ENCODE peak calls at places on chromosomes 13 and 19, in six cellular contexts. W is testis, B is A673, K is left ventricle myocardium inferior, A is kidney, D is mammary epithelial cell. U is an unnamed sample.
A peak's percentile ranks its signal among the peaks of the same experiment; 100 is the strongest.

GRCh38 chr19:38049105-38049649 is 142.2 kb downstream of the SIPA1L3 start:
- DNase-seq in D (no peak), B (no peak), W (no peak), A (no peak), K (no peak), U (peak; percentile 9)

GRCh38 chr19:50268046-50268445 is 61.1 kb downstream of the KCNC3 start:
- DNase-seq in K (no peak), B (no peak), W (peak; percentile 89), D (no peak), A (peak; percentile 52), U (no peak)

GRCh38 chr19:29560313-29561075 is 34.7 kb downstream of the VSTM2B start:
- DNase-seq in A (no peak), D (no peak), K (no peak), W (no peak), B (no peak), U (no peak)

GRCh38 chr13:100392709-100393630 is 195.6 kb downstream of the GGACT start:
- DNase-seq in B (peak; percentile 97), K (peak; percentile 56), A (peak; percentile 85), W (peak; percentile 59), D (peak; percentile 94), U (peak; percentile 99)

GRCh38 chr19:2114218-2114617 is 17.5 kb downstream of the IZUMO4 start:
- DNase-seq in W (no peak), K (no peak), B (no peak), D (no peak), A (no peak), U (no peak)

GRCh38 chr13:113536461-113537110 is 46.1 kb upstream of the DCUN1D2 start:
- DNase-seq in B (no peak), D (no peak), W (peak; percentile 6), K (no peak), A (peak; percentile 51), U (no peak)

GRCh38 chr19:44003461-44004134 is 841 bp downstream of the ZNF230 start:
- DNase-seq in W (peak; percentile 33), D (peak; percentile 18), B (no peak), K (no peak), A (peak; percentile 66), U (peak; percentile 14)

GRCh38 chr13:51283361-51283760 is 56.1 kb upstream of the SERPINE3 start:
- DNase-seq in K (no peak), B (no peak), A (no peak), W (no peak), D (no peak), U (no peak)

GRCh38 chr19:35742121-35742724 is at the start of gene IGFLR1:
- DNase-seq in K (no peak), W (no peak), A (no peak), D (no peak), B (no peak), U (no peak)

GRCh38 chr13:103039183-103039582 is 27.0 kb downstream of the SLC10A2 start:
- DNase-seq in D (no peak), A (no peak), K (no peak), B (no peak), W (no peak), U (no peak)

GRCh38 chr13:79775830-79776229 is 294.9 kb downstream of the NDFIP2 start:
- DNase-seq in A (no peak), K (no peak), B (peak; percentile 79), W (peak; percentile 40), D (peak; percentile 46), U (peak; percentile 58)

GRCh38 chr13:31846182-31846938 is 107.0 kb downstream of the RXFP2 start:
- DNase-seq in K (peak; percentile 95), W (peak; percentile 93), D (peak; percentile 84), B (peak; percentile 88), A (peak; percentile 94), U (peak; percentile 87)

GRCh38 chr13:51317262-51317661 is 22.2 kb upstream of the SERPINE3 start:
- DNase-seq in D (peak; percentile 20), K (no peak), W (no peak), A (no peak), B (no peak), U (no peak)

GRCh38 chr13:96835591-96835990 is 158.7 kb downstream of the OXGR1 start:
- DNase-seq in W (no peak), K (no peak), D (no peak), B (no peak), A (no peak), U (no peak)

GRCh38 chr13:104937881-104938280 is 1597.6 kb downstream of the EFNB2 start:
- DNase-seq in K (no peak), W (no peak), A (no peak), D (no peak), B (no peak), U (no peak)

GRCh38 chr13:73428137-73428536 is 369.3 kb downstream of the KLF5 start:
- DNase-seq in A (no peak), B (peak; percentile 35), W (no peak), K (no peak), D (peak; percentile 96), U (peak; percentile 81)

DNA sequence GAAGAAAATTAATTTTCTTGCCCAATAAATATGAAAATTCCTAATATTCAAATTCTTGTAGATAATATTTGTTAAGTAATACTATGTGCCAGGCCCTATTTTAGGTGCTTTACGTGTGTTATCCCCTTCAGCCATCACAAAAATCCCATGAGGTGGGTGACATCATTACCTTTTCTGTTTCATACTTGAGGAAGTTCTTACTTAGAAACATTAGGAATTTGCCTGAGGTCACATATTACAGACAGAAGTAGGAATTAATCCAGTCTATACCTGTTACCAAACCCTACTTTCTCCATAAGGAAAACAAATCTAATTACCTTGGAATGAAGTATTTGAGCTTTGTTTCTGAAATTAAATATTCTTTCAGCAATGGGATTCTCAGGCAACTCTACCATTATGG is 336.1 kb downstream of the GPC6 start:
- DNase-seq in A (no peak), D (peak; percentile 48), K (no peak), W (no peak), B (no peak), U (no peak)
- TF ChIP-seq CTCF in A (no peak), D (no peak), K (no peak), W (no peak), B (no peak), U (no peak)

DNA sequence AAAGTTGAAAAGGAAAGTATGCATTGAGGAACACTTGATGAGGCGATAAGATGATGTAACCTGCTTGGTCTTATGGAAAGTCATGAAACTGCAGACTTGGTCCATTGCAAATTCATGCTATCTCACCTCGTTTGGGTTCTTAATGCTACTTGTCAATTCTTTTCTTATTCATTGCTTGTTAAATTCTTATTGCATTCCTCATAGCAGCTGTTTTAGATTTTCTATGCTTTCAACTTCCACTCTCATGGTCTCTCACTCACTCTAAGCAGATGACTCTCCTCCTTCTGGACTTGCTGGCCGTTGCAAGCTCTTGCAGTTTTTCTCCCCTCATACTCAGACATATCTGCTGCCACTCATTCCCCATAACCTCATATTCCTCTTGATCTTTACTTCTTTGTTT is 67.8 kb upstream of the CSNK1A1L start:
- DNase-seq in K (no peak), A (no peak), D (no peak), B (peak; percentile 61), W (no peak), U (no peak)
- TF ChIP-seq CTCF in K (no peak), A (no peak), D (no peak), B (no peak), W (no peak), U (no peak)

GRCh38 chr19:5205937-5206750 is 134.5 kb downstream of the PTPRS start:
- DNase-seq in A (no peak), W (no peak), D (no peak), B (no peak), K (no peak), U (no peak)

GRCh38 chr19:5206751-5207075 is 133.9 kb downstream of the PTPRS start:
- DNase-seq in W (no peak), K (no peak), D (no peak), B (no peak), A (no peak), U (no peak)

GRCh38 chr19:5205388-5205787 is 135.2 kb downstream of the PTPRS start:
- DNase-seq in A (no peak), W (no peak), B (no peak), D (no peak), K (no peak), U (no peak)

GRCh38 chr19:5200844-5201243 is 139.8 kb downstream of the PTPRS start:
- DNase-seq in D (no peak), B (no peak), A (no peak), K (no peak), W (no peak), U (no peak)

GRCh38 chr19:5204212-5204611 is 136.4 kb downstream of the PTPRS start:
- DNase-seq in B (no peak), K (no peak), A (no peak), W (no peak), D (no peak), U (no peak)
- TF ChIP-seq CTCF in B (no peak), K (no peak), A (no peak), W (no peak), D (no peak), U (no peak)

GRCh38 chr19:56147307-56147706 is 6.2 kb downstream of the ZNF444 start:
- DNase-seq in A (no peak), B (no peak), D (no peak), W (peak; percentile 51), K (no peak), U (no peak)
- TF ChIP-seq CTCF in A (no peak), B (no peak), D (no peak), W (no peak), K (no peak), U (no peak)

GRCh38 chr13:94112731-94113130 is 366.8 kb downstream of the DCT start:
- DNase-seq in D (no peak), B (no peak), A (no peak), W (no peak), K (no peak), U (no peak)
- TF ChIP-seq CTCF in D (no peak), B (peak; percentile 23), A (no peak), W (no peak), K (no peak), U (no peak)

GRCh38 chr13:40125336-40125735 is 469.9 kb downstream of the COG6 start:
- DNase-seq in D (no peak), W (no peak), K (no peak), A (no peak), B (no peak), U (no peak)
- TF ChIP-seq CTCF in D (no peak), W (no peak), K (no peak), A (no peak), B (no peak), U (no peak)

DNA sequence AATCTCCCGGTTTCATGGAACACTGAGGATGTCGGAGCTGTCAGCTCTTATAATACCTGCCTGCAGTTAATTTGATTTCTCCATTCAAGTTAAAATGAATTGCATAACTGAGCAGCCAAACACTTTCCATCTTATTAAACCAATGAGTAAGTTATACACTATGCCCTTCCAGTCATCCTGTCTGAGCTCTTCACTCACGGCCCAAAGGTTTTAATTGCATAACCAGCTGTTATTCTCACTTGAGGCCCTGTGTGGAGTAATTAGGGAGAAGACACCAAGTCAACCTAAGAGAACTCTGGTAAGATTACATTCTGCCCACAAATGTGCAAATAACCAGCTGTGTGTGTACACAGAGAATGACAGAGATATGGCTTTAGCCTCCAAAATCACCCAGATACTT is 303.5 kb downstream of the TBC1D4 start:
- DNase-seq in K (no peak), A (no peak), D (peak; percentile 16), W (no peak), B (no peak), U (no peak)
- TF ChIP-seq CTCF in K (no peak), A (no peak), D (no peak), W (no peak), B (no peak), U (no peak)

U was measured in MCF 10A.